ENCODE peak calls at places on chromosome 2, in nine cellular contexts. P is B cell, B is caudate nucleus, E is foreskin fibroblast, O is sciatic nerve, D is esophagus squamous epithelium, Y is RCC 7860, R is amniotic stem cell, Z is kidney tubule cell. K is an unnamed sample.

GRCh38 chr2:9941196-9941995 is 10.1 kb upstream of the GRHL1 start:
- DNase-seq in B (no peak), O (no peak), P (no peak), R (no peak), E (peak), Y (peak), D (no peak), Z (peak), K (no peak)

GRCh38 chr2:239482801-239483712 is 82.2 kb upstream of the HDAC4 start:
- DNase-seq in D (no peak), Z (no peak), E (no peak), B (no peak), O (no peak), R (no peak), Y (no peak), P (no peak), K (no peak)

GRCh38 chr2:424306-425172 is 136.6 kb upstream of the ALKAL2 start:
- DNase-seq in Y (no peak), R (no peak), B (no peak), P (no peak), E (no peak), Z (peak), O (no peak), D (no peak), K (peak)

GRCh38 chr2:96510931-96511595 is 5.9 kb upstream of the NEURL3 start:
- DNase-seq in E (no peak), D (no peak), O (no peak), Y (no peak), B (no peak), Z (no peak), P (peak), R (no peak), K (no peak)

GRCh38 chr2:222774941-222775340 is 85.9 kb upstream of the ACSL3 start:
- DNase-seq in Y (no peak), D (no peak), O (no peak), B (no peak), P (no peak), E (no peak), R (peak), Z (peak), K (no peak)

GRCh38 chr2:54657664-54658083 is 65.8 kb upstream of the EML6 start:
- DNase-seq in Y (peak), O (peak), R (no peak), E (no peak), P (peak), B (no peak), D (no peak), Z (peak), K (peak)

GRCh38 chr2:195559431-195559914 is 97.6 kb upstream of the SLC39A10 start:
- DNase-seq in B (no peak), Z (peak), E (peak), O (no peak), Y (peak), D (no peak), R (no peak), P (peak), K (no peak)

GRCh38 chr2:181628590-181629585 is 28.0 kb downstream of the CERKL start:
- DNase-seq in B (no peak), R (no peak), E (no peak), D (no peak), P (no peak), Y (no peak), Z (no peak), O (no peak), K (no peak)

GRCh38 chr2:171522057-171522803 is at the start of gene CYBRD1:
- DNase-seq in Y (no peak), B (peak), P (no peak), Z (peak), R (peak), O (peak), D (peak), E (peak), K (peak)

GRCh38 chr2:204066051-204066450 is 129.5 kb downstream of the ICOS start:
- DNase-seq in P (no peak), B (no peak), Y (no peak), Z (no peak), E (no peak), R (no peak), O (no peak), D (no peak), K (no peak)

GRCh38 chr2:220104871-220105351 is 477.5 kb downstream of the SLC4A3 start:
- DNase-seq in O (no peak), B (no peak), E (peak), P (no peak), Y (peak), D (no peak), Z (peak), R (peak), K (peak)

GRCh38 chr2:113848758-113849460 is 41.0 kb upstream of the ACTR3 start:
- DNase-seq in E (no peak), P (no peak), O (no peak), D (no peak), R (no peak), Z (peak), B (no peak), Y (peak), K (no peak)

GRCh38 chr2:204673877-204674276 is 128.6 kb downstream of the PARD3B start:
- DNase-seq in B (no peak), P (no peak), Y (peak), E (peak), D (no peak), O (no peak), Z (peak), R (no peak), K (no peak)

K was measured in T47D.